ENCODE peak calls at places on chromosomes 13 and 19, in seven cellular contexts. S, U, X, H, R, K and C are unnamed samples.
A peak's percentile ranks its signal among the peaks of the same experiment; 100 is the strongest.

GRCh38 chr13:101149735-101150380 is 266.4 kb downstream of the NALCN start:
- DNase-seq in H (peak; percentile 4), X (peak; percentile 16), K (no peak), S (peak; percentile 63), U (no peak), R (no peak), C (no peak)

GRCh38 chr19:4781851-4782250 is 9.7 kb upstream of the FEM1A start:
- DNase-seq in S (no peak), H (no peak), R (no peak), U (no peak), K (no peak), X (no peak), C (no peak)

GRCh38 chr19:46256855-46257254 is 27.3 kb downstream of the IGFL1 start:
- DNase-seq in U (no peak), X (no peak), S (no peak), H (no peak), R (no peak), K (no peak), C (no peak)

GRCh38 chr19:33194884-33195710 is 967 bp downstream of the LRP3 start:
- DNase-seq in R (no peak), S (peak; percentile 60), U (no peak), H (peak; percentile 7), X (no peak), K (peak; percentile 28), C (no peak)

GRCh38 chr13:48108106-48108505 is 13.2 kb upstream of the MED4 start:
- DNase-seq in R (no peak), H (no peak), X (no peak), S (no peak), K (no peak), U (no peak), C (no peak)

GRCh38 chr19:907183-907853 is 5.7 kb downstream of the R3HDM4 start:
- DNase-seq in S (no peak), R (no peak), K (no peak), H (no peak), X (no peak), U (no peak), C (no peak)

GRCh38 chr19:17112271-17112670 is 36.7 kb downstream of the MYO9B start:
- DNase-seq in S (no peak), R (no peak), K (no peak), H (no peak), U (no peak), X (no peak), C (no peak)

GRCh38 chr19:41612483-41612882 is 14.4 kb downstream of the CEACAM4 start:
- DNase-seq in S (no peak), H (no peak), R (no peak), K (no peak), X (no peak), U (no peak), C (no peak)

GRCh38 chr19:6610934-6611370 is 20.0 kb upstream of the CD70 start:
- DNase-seq in K (no peak), S (no peak), U (no peak), X (peak; percentile 99), H (peak; percentile 93), R (no peak), C (no peak)

GRCh38 chr13:110264685-110265275 is 42.2 kb downstream of the COL4A1 start:
- DNase-seq in K (no peak), R (no peak), H (no peak), S (no peak), X (no peak), U (peak; percentile 56), C (no peak)

GRCh38 chr13:47190696-47191095 is 293.8 kb upstream of the HTR2A start:
- DNase-seq in S (no peak), U (no peak), K (no peak), R (no peak), H (no peak), X (no peak), C (no peak)

GRCh38 chr19:56091066-56091490 is 30.0 kb downstream of the ZNF787 start:
- DNase-seq in H (peak; percentile 9), K (peak; percentile 30), U (no peak), X (no peak), R (no peak), S (no peak), C (peak; percentile 27)

GRCh38 chr13:114090476-114090875 is 41.9 kb downstream of the RASA3 start:
- DNase-seq in H (no peak), U (peak; percentile 53), S (no peak), X (no peak), K (no peak), R (no peak), C (no peak)

GRCh38 chr13:85659493-85659892 is 139.7 kb downstream of the SLITRK6 start:
- DNase-seq in X (peak; percentile 2), U (no peak), K (no peak), R (no peak), S (no peak), H (no peak), C (no peak)

GRCh38 chr13:22039961-22040360 is 369.1 kb downstream of the FGF9 start:
- DNase-seq in X (no peak), S (no peak), H (no peak), R (no peak), U (no peak), K (no peak), C (no peak)

GRCh38 chr13:85236431-85236830 is 562.8 kb downstream of the SLITRK6 start:
- DNase-seq in U (no peak), X (peak; percentile 24), R (no peak), S (no peak), H (peak; percentile 12), K (no peak), C (no peak)